ENCODE peak calls at places on chromosomes 3 and 15, in nine cellular contexts. H is epithelial cell of esophagus; C is cardiac muscle cell; S is AG20443; A is RWPE2; V is T follicular helper cell; K is ecto neural progenitor cell; Z is stimulated activated CD8-positive, alpha-beta memory T cell treated with anti-CD3 and anti-CD28 coated beads, Interleukin-4, amount 100 ng/mL, for 4 hours; B is NCI-H774. J is an unnamed sample.

GRCh38 chr3:27723803-27724458 is 1.8 kb upstream of the EOMES start:
- DNase-seq in H (no peak), C (no peak), S (peak; percentile 27), A (no peak), V (no peak), K (no peak), Z (no peak), B (no peak), J (no peak)

GRCh38 chr15:70799667-70800450 is 36.5 kb upstream of the UACA start:
- DNase-seq in H (peak; percentile 37), C (peak; percentile 99), S (peak; percentile 90), A (no peak), V (no peak), K (no peak), Z (no peak), B (no peak), J (no peak)

GRCh38 chr15:52351206-52351907 is 55.8 kb upstream of the MYO5C start:
- DNase-seq in H (peak; percentile 30), C (peak; percentile 37), S (peak; percentile 67), A (no peak), V (no peak), K (no peak), Z (no peak), B (no peak), J (no peak)

GRCh38 chr3:197421021-197421420 is 122.6 kb upstream of the DLG1 start:
- DNase-seq in H (no peak), C (no peak), S (no peak), A (no peak), V (no peak), K (no peak), Z (no peak), B (no peak), J (no peak)

GRCh38 chr15:68464451-68465090 is 32.6 kb upstream of the ITGA11 start:
- DNase-seq in H (no peak), C (peak; percentile 66), S (peak; percentile 70), A (no peak), V (no peak), K (no peak), Z (no peak), B (no peak), J (no peak)

GRCh38 chr15:85793641-85794597 is 806 bp downstream of the KLHL25 start:
- DNase-seq in H (peak; percentile 27), C (peak; percentile 38), S (peak; percentile 56), A (no peak), V (no peak), K (peak; percentile 69), Z (peak; percentile 5), B (no peak), J (no peak)

GRCh38 chr3:198032445-198032936 is 72.5 kb downstream of the LMLN start:
- DNase-seq in H (no peak), C (peak; percentile 58), S (no peak), A (no peak), V (no peak), K (no peak), Z (no peak), B (no peak), J (no peak)

GRCh38 chr15:71003314-71003713 is 110.7 kb downstream of the LRRC49 start:
- DNase-seq in H (peak; percentile 10), C (no peak), S (peak; percentile 42), A (no peak), V (no peak), K (no peak), Z (no peak), B (no peak), J (no peak)

GRCh38 chr3:125431912-125432587 is 56.9 kb upstream of the ZNF148 start:
- DNase-seq in H (no peak), C (peak; percentile 55), S (peak; percentile 29), A (no peak), V (no peak), K (no peak), Z (no peak), B (no peak), J (no peak)

GRCh38 chr3:46866720-46867549 is 3.7 kb upstream of the MYL3 start:
- DNase-seq in H (peak; percentile 48), C (peak; percentile 71), S (peak; percentile 83), A (no peak), V (peak; percentile 68), K (peak; percentile 85), Z (peak; percentile 58), B (peak; percentile 0), J (peak; percentile 65)

GRCh38 chr3:192835818-192836468 is 81.7 kb downstream of the MB21D2 start:
- DNase-seq in H (no peak), C (peak; percentile 89), S (no peak), A (no peak), V (no peak), K (no peak), Z (no peak), B (no peak), J (no peak)

GRCh38 chr3:129587061-129587460 is 19.4 kb downstream of the PLXND1 start:
- DNase-seq in H (peak; percentile 44), C (no peak), S (peak; percentile 81), A (no peak), V (no peak), K (no peak), Z (no peak), B (no peak), J (no peak)

GRCh38 chr3:8562081-8562595 is 60.5 kb downstream of the LMCD1 start:
- DNase-seq in H (no peak), C (peak; percentile 38), S (no peak), A (no peak), V (no peak), K (no peak), Z (no peak), B (no peak), J (no peak)

GRCh38 chr3:154304116-154304786 is 20.0 kb downstream of the DHX36 start:
- DNase-seq in H (peak; percentile 63), C (no peak), S (peak; percentile 29), A (no peak), V (no peak), K (no peak), Z (no peak), B (no peak), J (no peak)

GRCh38 chr3:31815631-31816440 is 165.2 kb downstream of the OSBPL10 start:
- DNase-seq in H (no peak), C (no peak), S (no peak), A (no peak), V (no peak), K (no peak), Z (no peak), B (no peak), J (no peak)

GRCh38 chr3:197398301-197398878 is 100.0 kb upstream of the DLG1 start:
- DNase-seq in H (no peak), C (no peak), S (peak; percentile 2), A (no peak), V (no peak), K (no peak), Z (no peak), B (no peak), J (no peak)

GRCh38 chr15:48336940-48337339 is 5.7 kb downstream of the DUT start:
- DNase-seq in H (no peak), C (peak; percentile 13), S (peak; percentile 18), A (no peak), V (no peak), K (no peak), Z (no peak), B (no peak), J (peak; percentile 41)

GRCh38 chr3:39637807-39638206 is 170.3 kb downstream of the MOBP start:
- DNase-seq in H (peak; percentile 67), C (peak; percentile 32), S (peak; percentile 37), A (no peak), V (no peak), K (no peak), Z (no peak), B (no peak), J (no peak)

GRCh38 chr3:192033246-192033645 is 572.3 kb downstream of the PYDC2 start:
- DNase-seq in H (peak; percentile 64), C (no peak), S (no peak), A (no peak), V (no peak), K (no peak), Z (no peak), B (no peak), J (no peak)